ENCODE peak calls at places on chromosomes 13 and 19, in four cellular contexts. One of them, this sample, is unnamed.

GRCh38 chr13:45121421-45121820 is 1.1 kb downstream of the GTF2F2 start:
- DNase-seq in body of pancreas: no peak
- DNase-seq in transverse colon: no peak
- DNase-seq in uterus: no peak
- DNase-seq in this sample: no peak

GRCh38 chr13:93201992-93202558 is 24.5 kb upstream of the GPC6 start:
- DNase-seq in uterus: no peak
- DNase-seq in transverse colon: no peak
- DNase-seq in body of pancreas: no peak
- DNase-seq in this sample: no peak

GRCh38 chr13:44197791-44198770 is 175.5 kb upstream of the SERP2 start:
- DNase-seq in uterus: no peak
- DNase-seq in transverse colon: no peak
- DNase-seq in body of pancreas: no peak
- DNase-seq in this sample: no peak

GRCh38 chr13:85833938-85834337 is 34.7 kb upstream of the SLITRK6 start:
- DNase-seq in uterus: no peak
- DNase-seq in body of pancreas: no peak
- DNase-seq in transverse colon: no peak
- DNase-seq in this sample: no peak

GRCh38 chr19:2976609-2977000 is 759 bp upstream of the TLE6 start:
- DNase-seq in body of pancreas: no peak
- DNase-seq in transverse colon: no peak
- DNase-seq in uterus: no peak
- DNase-seq in this sample: no peak

GRCh38 chr19:44696939-44697669 is 1.8 kb upstream of the CEACAM16 start:
- DNase-seq in body of pancreas: peak; percentile 77
- DNase-seq in transverse colon: no peak
- DNase-seq in uterus: no peak
- DNase-seq in this sample: no peak

GRCh38 chr13:75514080-75515040 is 23.3 kb downstream of the COMMD6 start:
- DNase-seq in body of pancreas: no peak
- DNase-seq in uterus: no peak
- DNase-seq in transverse colon: no peak
- DNase-seq in this sample: no peak

GRCh38 chr13:113145496-113145895 is 13.0 kb upstream of the PROZ start:
- DNase-seq in body of pancreas: no peak
- DNase-seq in transverse colon: no peak
- DNase-seq in uterus: no peak
- DNase-seq in this sample: no peak

GRCh38 chr13:26017196-26017921 is 34.5 kb downstream of the SHISA2 start:
- DNase-seq in uterus: no peak
- DNase-seq in body of pancreas: peak; percentile 20
- DNase-seq in transverse colon: no peak
- DNase-seq in this sample: no peak

GRCh38 chr13:112202966-112203365 is 136.0 kb downstream of the SOX1 start:
- DNase-seq in uterus: no peak
- DNase-seq in body of pancreas: no peak
- DNase-seq in transverse colon: no peak
- DNase-seq in this sample: no peak

GRCh38 chr13:20403826-20404225 is 121.8 kb downstream of the CRYL1 start:
- DNase-seq in transverse colon: no peak
- DNase-seq in uterus: no peak
- DNase-seq in body of pancreas: no peak
- DNase-seq in this sample: no peak

GRCh38 chr13:46899801-46900200 is 2.9 kb upstream of the HTR2A start:
- DNase-seq in uterus: no peak
- DNase-seq in body of pancreas: no peak
- DNase-seq in transverse colon: no peak
- DNase-seq in this sample: no peak

GRCh38 chr13:90201676-90202425 is 1145.6 kb upstream of the MIR17HG start:
- DNase-seq in uterus: no peak
- DNase-seq in body of pancreas: peak; percentile 9
- DNase-seq in transverse colon: no peak
- DNase-seq in this sample: no peak

GRCh38 chr13:62875118-62875640 is 1459.5 kb upstream of the PCDH20 start:
- DNase-seq in transverse colon: no peak
- DNase-seq in body of pancreas: no peak
- DNase-seq in uterus: no peak
- DNase-seq in this sample: no peak

GRCh38 chr19:19860756-19861390 is 4.8 kb upstream of the ZNF253 start:
- DNase-seq in uterus: no peak
- DNase-seq in body of pancreas: peak; percentile 41
- DNase-seq in transverse colon: no peak
- DNase-seq in this sample: peak; percentile 73

GRCh38 chr19:58279042-58279924 is 528 bp downstream of the ZNF8 start:
- DNase-seq in body of pancreas: peak; percentile 71
- DNase-seq in transverse colon: peak; percentile 63
- DNase-seq in uterus: peak; percentile 66
- DNase-seq in this sample: peak; percentile 33

GRCh38 chr19:38245826-38246498 is 10.2 kb downstream of the PPP1R14A start:
- DNase-seq in uterus: no peak
- DNase-seq in transverse colon: no peak
- DNase-seq in body of pancreas: no peak
- DNase-seq in this sample: no peak

GRCh38 chr13:73966331-73966730 is 167.9 kb downstream of the KLF12 start:
- DNase-seq in transverse colon: no peak
- DNase-seq in uterus: no peak
- DNase-seq in body of pancreas: no peak
- DNase-seq in this sample: no peak

GRCh38 chr13:86082116-86082515 is 282.9 kb upstream of the SLITRK6 start:
- DNase-seq in body of pancreas: no peak
- DNase-seq in transverse colon: no peak
- DNase-seq in uterus: no peak
- DNase-seq in this sample: no peak

GRCh38 chr19:36573948-36574726 is 1.0 kb upstream of the ZNF529 start:
- DNase-seq in transverse colon: peak; percentile 7
- DNase-seq in body of pancreas: peak; percentile 35
- DNase-seq in uterus: no peak
- DNase-seq in this sample: no peak

GRCh38 chr13:76620036-76620435 is 266.2 kb downstream of the KCTD12 start:
- DNase-seq in body of pancreas: no peak
- DNase-seq in transverse colon: no peak
- DNase-seq in uterus: no peak
- DNase-seq in this sample: no peak

GRCh38 chr13:28394422-28394821 is 100.5 kb downstream of the FLT1 start:
- DNase-seq in uterus: no peak
- DNase-seq in body of pancreas: peak; percentile 8
- DNase-seq in transverse colon: no peak
- DNase-seq in this sample: no peak

GRCh38 chr13:99013951-99014350 is 36.1 kb upstream of the DOCK9 start:
- DNase-seq in body of pancreas: no peak
- DNase-seq in transverse colon: no peak
- DNase-seq in uterus: no peak
- DNase-seq in this sample: no peak

GRCh38 chr13:111388851-111389500 is 68.5 kb downstream of the TEX29 start:
- DNase-seq in body of pancreas: no peak
- DNase-seq in uterus: no peak
- DNase-seq in transverse colon: no peak
- DNase-seq in this sample: no peak

GRCh38 chr19:35911173-35911572 is 3.1 kb upstream of the TYROBP start:
- DNase-seq in uterus: no peak
- DNase-seq in body of pancreas: no peak
- DNase-seq in transverse colon: no peak
- DNase-seq in this sample: no peak

GRCh38 chr19:52689804-52690394 is 44.9 kb downstream of the ZNF611 start:
- DNase-seq in uterus: peak; percentile 53
- DNase-seq in body of pancreas: peak; percentile 28
- DNase-seq in transverse colon: peak; percentile 30
- DNase-seq in this sample: peak; percentile 26

GRCh38 chr13:102777716-102778115 is 4.1 kb upstream of the TEX30 start:
- DNase-seq in uterus: no peak
- DNase-seq in transverse colon: no peak
- DNase-seq in body of pancreas: no peak
- DNase-seq in this sample: no peak

GRCh38 chr13:25380082-25380481 is 8.3 kb downstream of the ATP8A2 start:
- DNase-seq in transverse colon: no peak
- DNase-seq in body of pancreas: no peak
- DNase-seq in uterus: no peak
- DNase-seq in this sample: no peak

GRCh38 chr13:26219726-26220125 is 2.4 kb downstream of the RNF6 start:
- DNase-seq in transverse colon: no peak
- DNase-seq in body of pancreas: no peak
- DNase-seq in uterus: no peak
- DNase-seq in this sample: no peak

GRCh38 chr19:33679696-33680095 is 57.9 kb downstream of the CHST8 start:
- DNase-seq in uterus: no peak
- DNase-seq in transverse colon: no peak
- DNase-seq in body of pancreas: no peak
- DNase-seq in this sample: peak; percentile 41
- H3K4me1 ChIP-seq in uterus: no peaks in the 10 kb centered on the region
- H3K4me1 ChIP-seq in transverse colon: no peaks in the 10 kb centered on the region
- H3K4me1 ChIP-seq in body of pancreas: peaks cover 6% of the 10 kb centered on the region
- H3K4me1 ChIP-seq in this sample: no peaks in the 10 kb centered on the region

DNA sequence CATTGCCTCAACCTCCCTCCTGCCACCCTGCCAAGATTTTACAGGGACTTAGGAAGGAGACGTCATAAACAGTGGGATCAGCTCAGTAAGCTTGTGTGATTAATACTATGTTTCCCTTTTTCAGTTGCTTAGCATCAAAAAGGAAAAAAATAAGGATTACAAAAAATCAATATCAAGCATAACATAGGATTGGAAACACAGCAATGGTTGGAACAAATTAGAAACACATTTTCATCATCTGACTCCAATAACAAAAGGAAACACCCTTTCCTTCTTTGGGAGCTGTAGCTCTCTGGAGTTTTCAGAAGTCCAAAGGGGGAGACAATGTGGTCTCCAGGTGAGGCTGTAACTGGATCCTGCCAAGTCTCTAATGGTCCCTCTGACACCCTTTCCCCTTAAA is 233.4 kb downstream of the B3GLCT start:
- DNase-seq in uterus: no peak
- DNase-seq in body of pancreas: no peak
- DNase-seq in transverse colon: no peak
- DNase-seq in this sample: no peak
- TF ChIP-seq CTCF in uterus: no peak
- TF ChIP-seq CTCF in body of pancreas: no peak
- TF ChIP-seq CTCF in transverse colon: no peak
- TF ChIP-seq CTCF in this sample: no peak

DNA sequence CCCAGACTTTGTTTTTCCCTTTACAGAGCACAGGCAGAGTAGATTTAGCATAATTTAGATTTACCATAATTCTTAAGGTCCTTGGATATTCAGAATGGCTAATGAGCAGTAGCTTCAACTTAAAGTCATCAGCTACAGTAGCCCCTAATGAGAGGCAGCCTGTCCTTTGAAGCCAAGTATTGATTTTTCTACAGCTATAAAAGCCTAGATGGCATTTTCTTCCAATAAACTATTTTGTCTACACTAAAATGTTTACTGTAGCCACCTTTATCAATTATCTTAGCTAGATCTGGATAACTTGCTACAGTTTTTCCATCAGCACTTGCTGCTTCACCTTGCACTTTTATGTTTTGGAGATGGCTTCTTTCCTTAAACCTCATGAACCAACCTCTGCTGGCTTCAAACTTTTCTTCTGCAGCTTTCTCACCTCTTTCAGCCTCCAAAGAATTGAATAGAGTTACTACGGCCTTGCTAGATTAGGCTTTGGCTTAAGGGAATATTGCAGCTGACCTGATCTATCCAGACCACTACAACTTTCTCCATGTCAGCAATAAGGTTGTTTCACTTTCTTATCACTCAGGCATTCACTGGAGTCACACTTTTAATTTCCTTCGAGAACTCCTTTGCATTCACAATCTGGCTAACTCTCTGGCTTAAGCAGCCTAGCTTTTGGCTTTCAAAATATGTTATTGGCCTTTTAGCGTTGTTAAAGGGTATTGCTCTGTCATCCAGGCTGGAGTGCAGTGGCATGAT is 26.6 kb downstream of the BRD4 start:
- DNase-seq in uterus: no peak
- DNase-seq in transverse colon: no peak
- DNase-seq in body of pancreas: no peak
- DNase-seq in this sample: no peak
- H3K4me1 ChIP-seq in uterus: peaks cover 3% of the 10 kb centered on the region
- H3K4me1 ChIP-seq in transverse colon: peaks cover 49% of the 10 kb centered on the region
- H3K4me1 ChIP-seq in body of pancreas: peaks cover 86% of the 10 kb centered on the region
- H3K4me1 ChIP-seq in this sample: peaks cover 9% of the 10 kb centered on the region

DNA sequence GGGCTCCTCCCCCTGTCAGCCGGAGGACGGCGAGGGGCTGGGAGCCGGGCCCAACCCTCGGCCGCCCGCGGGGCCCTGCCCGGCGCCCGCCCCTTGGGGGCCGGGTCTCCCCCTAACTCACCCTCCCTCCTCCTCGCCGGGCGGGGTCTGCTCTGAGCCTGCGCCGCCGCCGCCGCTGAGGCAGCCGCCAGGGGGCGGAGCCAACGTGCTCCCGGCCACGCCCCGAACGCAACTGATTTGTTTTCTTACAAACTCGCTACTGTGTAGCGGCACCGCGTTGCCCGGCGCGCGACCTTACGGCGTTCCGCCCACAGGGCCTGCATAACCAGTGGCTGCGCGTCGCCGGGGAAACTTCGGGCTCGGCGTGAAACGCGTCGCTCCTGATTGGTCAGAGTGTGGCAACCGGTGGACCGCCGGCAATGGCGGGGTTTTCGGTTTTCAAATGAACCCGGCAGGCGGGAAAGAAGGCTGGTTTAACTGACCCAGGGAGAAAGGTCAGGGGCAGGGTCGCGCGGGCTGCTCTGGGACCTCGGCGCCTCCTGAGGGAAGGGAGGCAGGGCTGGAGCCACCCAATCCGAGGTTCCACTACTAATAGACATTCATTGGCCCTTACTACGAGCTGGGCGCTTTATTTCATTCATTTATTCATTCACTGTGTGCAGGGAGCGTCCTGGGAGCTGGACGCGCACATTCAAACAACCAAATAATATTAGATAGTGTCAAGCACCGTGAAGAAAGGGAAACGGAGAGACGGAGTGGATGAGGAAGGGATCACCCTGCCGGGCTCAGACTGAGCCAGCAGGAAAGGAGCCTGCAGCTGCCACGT is at the start of gene CDKN2D:
- DNase-seq in uterus: peak; percentile 100
- DNase-seq in transverse colon: peak; percentile 100
- DNase-seq in body of pancreas: peak; percentile 100
- DNase-seq in this sample: peak; percentile 99
- TF ChIP-seq CTCF in uterus: peak; percentile 35
- TF ChIP-seq CTCF in transverse colon: peak; percentile 40
- TF ChIP-seq CTCF in body of pancreas: peak; percentile 46
- TF ChIP-seq CTCF in this sample: peak; percentile 36

This sample was measured in breast epithelium.